ENCODE peak calls at places on chromosomes 3 and 15, in nine cellular contexts. N is foreskin fibroblast, A is lower leg skin, W is Calu3, I is transverse colon, B is left lung, O is GM12865, M is left ventricle myocardium inferior, T is RWPE1. X is an unnamed sample.

GRCh38 chr3:53089511-53089910 is 40.7 kb downstream of the RFT1 start:
- DNase-seq in I (no peak), T (peak; percentile 8), N (peak; percentile 47), O (no peak), W (no peak), A (no peak), B (no peak), M (peak; percentile 74), X (no peak)

GRCh38 chr3:62876064-62876463 is 848 bp upstream of the CADPS start:
- DNase-seq in T (peak; percentile 38), O (peak; percentile 19), M (peak; percentile 42), B (peak; percentile 36), A (no peak), N (peak; percentile 66), I (peak; percentile 44), W (peak; percentile 72), X (no peak)

GRCh38 chr3:33096103-33096868 is 660 bp downstream of the GLB1 start:
- DNase-seq in T (peak; percentile 14), I (peak; percentile 67), M (peak; percentile 60), O (peak; percentile 70), B (peak; percentile 59), N (peak; percentile 72), W (peak; percentile 35), A (peak; percentile 89), X (peak; percentile 58)

GRCh38 chr15:48681274-48681840 is 35.8 kb upstream of the FBN1 start:
- DNase-seq in O (no peak), M (no peak), T (no peak), I (no peak), A (no peak), W (no peak), N (peak; percentile 54), B (no peak), X (no peak)

GRCh38 chr3:19149388-19149787 is 1.1 kb downstream of the KCNH8 start:
- DNase-seq in A (no peak), O (peak; percentile 44), N (peak; percentile 25), T (no peak), I (no peak), B (no peak), W (peak; percentile 29), M (no peak), X (no peak)

GRCh38 chr15:26433818-26434217 is 339.0 kb downstream of the GABRB3 start:
- DNase-seq in A (no peak), B (no peak), T (no peak), I (no peak), N (no peak), M (peak; percentile 64), O (no peak), W (no peak), X (no peak)

GRCh38 chr3:9452417-9452816 is 55.0 kb downstream of the SETD5 start:
- DNase-seq in M (no peak), B (no peak), O (peak; percentile 7), I (no peak), A (no peak), T (no peak), W (no peak), N (no peak), X (no peak)

GRCh38 chr15:85336870-85337269 is 43.5 kb upstream of the AKAP13 start:
- DNase-seq in O (no peak), A (no peak), W (no peak), I (no peak), N (no peak), T (no peak), B (no peak), M (no peak), X (no peak)

GRCh38 chr15:70281811-70282307 is 184.1 kb upstream of the TLE3 start:
- DNase-seq in T (peak; percentile 55), A (peak; percentile 46), W (no peak), O (peak; percentile 48), M (no peak), I (no peak), B (peak; percentile 25), N (peak; percentile 72), X (peak; percentile 53)

GRCh38 chr3:112793311-112794081 is 53.2 kb downstream of the CD200R1L start:
- DNase-seq in B (no peak), A (no peak), I (no peak), O (no peak), T (no peak), M (no peak), W (no peak), N (no peak), X (no peak)

GRCh38 chr3:123778991-123779622 is 105.0 kb downstream of the MYLK start:
- DNase-seq in A (peak; percentile 46), W (no peak), B (no peak), O (no peak), N (no peak), I (no peak), M (no peak), T (no peak), X (no peak)

GRCh38 chr3:125606291-125606690 is 11.0 kb upstream of the OSBPL11 start:
- DNase-seq in A (no peak), B (no peak), N (no peak), O (no peak), M (no peak), I (no peak), W (no peak), T (no peak), X (no peak)

GRCh38 chr3:125605771-125606170 is 10.5 kb upstream of the OSBPL11 start:
- DNase-seq in I (no peak), T (no peak), O (no peak), W (no peak), B (no peak), M (no peak), A (peak; percentile 40), N (no peak), X (no peak)

GRCh38 chr3:125608419-125608818 is 13.1 kb upstream of the OSBPL11 start:
- DNase-seq in B (no peak), T (no peak), M (no peak), A (peak; percentile 5), O (peak; percentile 27), W (no peak), N (no peak), I (no peak), X (no peak)

GRCh38 chr3:125602752-125603649 is 7.7 kb upstream of the OSBPL11 start:
- DNase-seq in T (peak; percentile 88), W (peak; percentile 58), B (no peak), O (no peak), A (peak; percentile 17), N (peak; percentile 29), M (no peak), I (no peak), X (no peak)
- TF ChIP-seq CTCF in T (peak; percentile 41), W (no peak), B (no peak), O (no peak), A (no peak), N (no peak), M (no peak), I (no peak), X (no peak)

GRCh38 chr15:90529369-90530249 is at the start of gene CRTC3:
- DNase-seq in B (peak; percentile 57), N (peak; percentile 75), W (peak; percentile 57), I (peak; percentile 60), M (peak; percentile 56), A (peak; percentile 89), T (peak; percentile 67), O (peak; percentile 71), X (peak; percentile 75)
- TF ChIP-seq CTCF in B (no peak), N (no peak), W (no peak), I (no peak), M (no peak), A (no peak), T (no peak), O (peak; percentile 13), X (no peak)

DNA sequence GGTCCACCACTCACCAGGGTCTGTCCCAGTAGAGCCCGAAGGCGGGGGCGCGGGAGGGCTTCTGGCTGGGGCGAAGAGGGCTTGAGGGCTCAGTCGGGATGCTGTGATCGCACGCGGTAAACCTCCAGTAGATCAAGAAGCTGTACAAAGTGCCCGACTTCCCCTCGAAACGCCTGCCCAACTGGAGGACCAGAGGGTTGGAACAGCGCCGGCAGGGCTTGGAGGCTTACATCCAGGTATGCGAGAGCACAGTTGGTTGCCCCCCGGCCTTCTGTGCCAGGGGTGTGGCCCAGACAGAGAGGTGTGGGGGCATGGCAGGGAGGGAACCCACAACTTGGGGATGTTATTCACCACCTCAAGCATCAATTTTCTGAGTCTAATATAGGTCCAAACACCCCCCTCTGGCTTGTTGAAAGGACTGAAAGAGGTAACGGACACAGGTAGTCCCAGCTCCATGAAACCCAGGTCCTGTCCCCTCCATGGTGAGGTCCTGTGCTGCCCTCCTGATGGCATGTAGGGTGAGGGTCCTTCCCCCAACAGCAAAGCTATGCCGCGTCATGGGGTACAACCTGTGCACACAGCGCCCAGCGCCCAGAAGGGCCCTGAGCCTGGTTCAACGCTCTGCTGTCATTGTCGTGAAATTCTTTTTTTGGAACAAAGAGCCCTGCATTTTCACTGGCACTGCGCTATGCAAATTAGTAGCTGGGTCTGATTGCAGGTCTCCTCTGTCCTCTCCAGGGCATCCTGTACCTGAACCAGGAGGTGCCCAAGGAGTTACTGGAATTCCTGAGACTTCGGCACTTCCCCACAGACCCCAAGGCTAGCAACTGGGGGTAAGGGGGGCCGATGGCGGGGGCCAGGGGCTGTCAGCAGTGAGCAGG is 1.2 kb downstream of the SNX22 start:
- DNase-seq in M (no peak), A (peak; percentile 78), N (no peak), O (peak; percentile 73), I (peak; percentile 23), B (no peak), T (no peak), W (no peak), X (peak; percentile 51)
- TF ChIP-seq CTCF in M (no peak), A (no peak), N (no peak), O (no peak), I (no peak), B (no peak), T (no peak), W (no peak), X (no peak)

GRCh38 chr3:65436580-65436979 is 602.1 kb downstream of the MAGI1 start:
- DNase-seq in T (no peak), I (no peak), N (peak; percentile 22), W (peak; percentile 4), B (no peak), M (no peak), A (no peak), O (peak; percentile 14), X (no peak)

GRCh38 chr3:65443739-65444447 is 594.8 kb downstream of the MAGI1 start:
- DNase-seq in N (peak; percentile 4), O (no peak), A (no peak), W (no peak), B (no peak), I (no peak), T (no peak), M (no peak), X (no peak)

GRCh38 chr3:65438612-65439011 is 600.1 kb downstream of the MAGI1 start:
- DNase-seq in O (no peak), I (no peak), A (no peak), T (no peak), N (no peak), B (no peak), W (no peak), M (no peak), X (no peak)

GRCh38 chr3:65438096-65438495 is 600.6 kb downstream of the MAGI1 start:
- DNase-seq in N (no peak), M (no peak), I (no peak), A (no peak), W (no peak), O (peak; percentile 9), T (no peak), B (no peak), X (no peak)

DNA sequence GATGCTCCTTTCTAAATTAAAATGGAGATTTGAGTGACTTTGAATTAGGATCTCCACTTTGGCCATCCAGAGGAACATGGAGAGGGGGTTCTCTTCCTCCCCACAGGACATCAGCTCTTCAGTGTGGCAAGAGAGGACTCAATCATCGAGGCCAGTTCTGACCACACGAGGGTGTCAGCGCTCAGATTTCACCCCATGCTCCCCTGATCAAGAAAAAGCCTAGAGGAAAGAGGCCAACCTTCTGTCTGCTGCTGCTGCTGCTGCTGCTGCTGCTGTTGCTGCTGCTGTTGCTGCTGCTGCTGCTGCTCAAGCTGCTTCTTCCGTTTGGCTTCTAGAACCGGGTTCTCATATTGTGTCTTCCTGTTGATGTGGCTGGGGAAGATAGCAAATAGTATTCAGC is 599.1 kb downstream of the MAGI1 start:
- DNase-seq in W (peak; percentile 59), B (peak; percentile 36), O (peak; percentile 45), N (peak; percentile 83), T (peak; percentile 47), A (no peak), M (peak; percentile 35), I (peak; percentile 35), X (no peak)
- TF ChIP-seq CTCF in W (peak; percentile 44), B (peak; percentile 20), O (peak; percentile 23), N (peak; percentile 76), T (peak; percentile 26), A (no peak), M (peak; percentile 77), I (peak; percentile 50), X (no peak)

X was measured in activated B cell treated with CpG ODN at 0.5 μM for 24 hours.